ENCODE peak calls at places on chromosomes 4 and X, in ten cellular contexts. One of them, this sample, is unnamed. For H3K4me1, the result is how much of the 10 kb centered on the place peaks cover.

GRCh38 chr4:1196421-1197183 is 24.2 kb upstream of the SPON2 start:
- DNase-seq in mammary epithelial cell: no peak
- DNase-seq in thyroid gland: no peak
- DNase-seq in spleen: no peak
- DNase-seq in heart left ventricle: no peak
- DNase-seq in vagina: peak
- DNase-seq in OCI-LY7: no peak
- DNase-seq in GM23338: no peak
- DNase-seq in stomach: peak
- DNase-seq in A673: no peak
- DNase-seq in this sample: peak

GRCh38 chr4:81131563-81131962 is 83.5 kb downstream of the PRKG2 start:
- DNase-seq in mammary epithelial cell: no peak
- DNase-seq in thyroid gland: no peak
- DNase-seq in spleen: no peak
- DNase-seq in heart left ventricle: no peak
- DNase-seq in vagina: no peak
- DNase-seq in OCI-LY7: no peak
- DNase-seq in GM23338: no peak
- DNase-seq in stomach: no peak
- DNase-seq in A673: no peak
- DNase-seq in this sample: no peak

GRCh38 chrX:101759000-101759399 is 99.3 kb upstream of the ARMCX2 start:
- DNase-seq in mammary epithelial cell: peak
- DNase-seq in thyroid gland: peak
- DNase-seq in spleen: no peak
- DNase-seq in heart left ventricle: peak
- DNase-seq in vagina: no peak
- DNase-seq in OCI-LY7: peak
- DNase-seq in GM23338: peak
- DNase-seq in stomach: no peak
- DNase-seq in A673: peak
- DNase-seq in this sample: peak

GRCh38 chr4:59175588-59175987 is 2024.5 kb upstream of the ADGRL3 start:
- DNase-seq in mammary epithelial cell: no peak
- DNase-seq in thyroid gland: no peak
- DNase-seq in spleen: no peak
- DNase-seq in heart left ventricle: no peak
- DNase-seq in vagina: no peak
- DNase-seq in OCI-LY7: no peak
- DNase-seq in GM23338: no peak
- DNase-seq in stomach: no peak
- DNase-seq in A673: no peak
- DNase-seq in this sample: no peak

GRCh38 chr4:33054161-33054560 is 2334.0 kb downstream of the PCDH7 start:
- DNase-seq in mammary epithelial cell: no peak
- DNase-seq in thyroid gland: no peak
- DNase-seq in spleen: no peak
- DNase-seq in heart left ventricle: no peak
- DNase-seq in vagina: no peak
- DNase-seq in OCI-LY7: no peak
- DNase-seq in GM23338: no peak
- DNase-seq in stomach: no peak
- DNase-seq in A673: no peak
- DNase-seq in this sample: no peak

GRCh38 chr4:67204441-67204840 is 340.9 kb downstream of the CENPC start:
- DNase-seq in mammary epithelial cell: no peak
- DNase-seq in thyroid gland: no peak
- DNase-seq in spleen: no peak
- DNase-seq in heart left ventricle: no peak
- DNase-seq in vagina: no peak
- DNase-seq in OCI-LY7: no peak
- DNase-seq in GM23338: no peak
- DNase-seq in stomach: no peak
- DNase-seq in A673: peak
- DNase-seq in this sample: no peak

GRCh38 chr4:123444298-123444731 is 47.7 kb downstream of the SPRY1 start:
- DNase-seq in mammary epithelial cell: no peak
- DNase-seq in thyroid gland: no peak
- DNase-seq in spleen: no peak
- DNase-seq in heart left ventricle: peak
- DNase-seq in vagina: no peak
- DNase-seq in OCI-LY7: peak
- DNase-seq in GM23338: peak
- DNase-seq in stomach: no peak
- DNase-seq in A673: no peak
- DNase-seq in this sample: peak

GRCh38 chr4:147518846-147519767 is 38.2 kb downstream of the EDNRA start:
- DNase-seq in mammary epithelial cell: peak
- DNase-seq in thyroid gland: peak
- DNase-seq in spleen: no peak
- DNase-seq in heart left ventricle: peak
- DNase-seq in vagina: no peak
- DNase-seq in OCI-LY7: peak
- DNase-seq in GM23338: peak
- DNase-seq in stomach: peak
- DNase-seq in A673: peak
- DNase-seq in this sample: peak

GRCh38 chr4:41379230-41379629 is 122.5 kb downstream of the UCHL1 start:
- DNase-seq in mammary epithelial cell: no peak
- DNase-seq in thyroid gland: no peak
- DNase-seq in spleen: no peak
- DNase-seq in heart left ventricle: no peak
- DNase-seq in vagina: no peak
- DNase-seq in OCI-LY7: no peak
- DNase-seq in GM23338: no peak
- DNase-seq in stomach: no peak
- DNase-seq in A673: no peak
- DNase-seq in this sample: no peak

GRCh38 chr4:41373221-41373620 is 116.5 kb downstream of the UCHL1 start:
- DNase-seq in mammary epithelial cell: no peak
- DNase-seq in thyroid gland: no peak
- DNase-seq in spleen: no peak
- DNase-seq in heart left ventricle: no peak
- DNase-seq in vagina: no peak
- DNase-seq in OCI-LY7: no peak
- DNase-seq in GM23338: no peak
- DNase-seq in stomach: no peak
- DNase-seq in A673: no peak
- DNase-seq in this sample: no peak

GRCh38 chr4:41375561-41375960 is 118.8 kb downstream of the UCHL1 start:
- DNase-seq in mammary epithelial cell: no peak
- DNase-seq in thyroid gland: peak
- DNase-seq in spleen: no peak
- DNase-seq in heart left ventricle: no peak
- DNase-seq in vagina: no peak
- DNase-seq in OCI-LY7: no peak
- DNase-seq in GM23338: no peak
- DNase-seq in stomach: peak
- DNase-seq in A673: no peak
- DNase-seq in this sample: no peak

GRCh38 chr4:41380758-41381157 is 124.0 kb downstream of the UCHL1 start:
- DNase-seq in mammary epithelial cell: no peak
- DNase-seq in thyroid gland: no peak
- DNase-seq in spleen: no peak
- DNase-seq in heart left ventricle: no peak
- DNase-seq in vagina: no peak
- DNase-seq in OCI-LY7: no peak
- DNase-seq in GM23338: no peak
- DNase-seq in stomach: no peak
- DNase-seq in A673: no peak
- DNase-seq in this sample: no peak

DNA sequence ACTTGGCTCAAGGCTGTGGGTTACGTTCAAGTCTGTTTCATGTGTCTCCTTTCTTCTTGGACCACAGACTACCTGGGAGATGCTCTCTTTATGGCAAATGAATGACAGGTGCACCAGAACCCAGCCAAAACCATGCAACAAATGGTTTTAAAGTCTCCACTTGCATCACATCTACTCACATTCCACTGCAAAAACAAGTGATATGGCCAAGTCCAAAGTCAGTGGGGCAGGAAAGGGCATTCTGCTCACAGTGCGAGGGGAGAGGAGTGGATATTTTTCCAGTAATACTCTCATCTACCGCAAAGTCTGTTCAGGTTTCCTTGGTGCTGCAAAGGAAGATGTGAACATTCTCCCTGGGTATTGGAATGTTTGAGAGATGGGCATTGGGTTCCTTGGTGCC is 120.5 kb downstream of the UCHL1 start:
- DNase-seq in mammary epithelial cell: no peak
- DNase-seq in thyroid gland: no peak
- DNase-seq in spleen: no peak
- DNase-seq in heart left ventricle: no peak
- DNase-seq in vagina: no peak
- DNase-seq in OCI-LY7: no peak
- DNase-seq in GM23338: no peak
- DNase-seq in stomach: no peak
- DNase-seq in A673: no peak
- DNase-seq in this sample: no peak
- H3K4me1 ChIP-seq in mammary epithelial cell: under half
- H3K4me1 ChIP-seq in thyroid gland: half or more
- H3K4me1 ChIP-seq in spleen: under half
- H3K4me1 ChIP-seq in heart left ventricle: under half
- H3K4me1 ChIP-seq in vagina: under half
- H3K4me1 ChIP-seq in OCI-LY7: under half
- H3K4me1 ChIP-seq in GM23338: under half
- H3K4me1 ChIP-seq in stomach: under half
- H3K4me1 ChIP-seq in A673: under half
- H3K4me1 ChIP-seq in this sample: under half

GRCh38 chr4:82748176-82748575 is 50.4 kb downstream of the SCD5 start:
- DNase-seq in mammary epithelial cell: peak
- DNase-seq in thyroid gland: peak
- DNase-seq in spleen: peak
- DNase-seq in heart left ventricle: no peak
- DNase-seq in vagina: no peak
- DNase-seq in OCI-LY7: no peak
- DNase-seq in GM23338: peak
- DNase-seq in stomach: no peak
- DNase-seq in A673: no peak
- DNase-seq in this sample: peak

GRCh38 chr4:82741188-82741587 is 57.4 kb downstream of the SCD5 start:
- DNase-seq in mammary epithelial cell: no peak
- DNase-seq in thyroid gland: no peak
- DNase-seq in spleen: no peak
- DNase-seq in heart left ventricle: no peak
- DNase-seq in vagina: no peak
- DNase-seq in OCI-LY7: no peak
- DNase-seq in GM23338: no peak
- DNase-seq in stomach: no peak
- DNase-seq in A673: no peak
- DNase-seq in this sample: no peak

GRCh38 chr4:82746705-82747567 is 51.7 kb downstream of the SCD5 start:
- DNase-seq in mammary epithelial cell: peak
- DNase-seq in thyroid gland: no peak
- DNase-seq in spleen: peak
- DNase-seq in heart left ventricle: no peak
- DNase-seq in vagina: no peak
- DNase-seq in OCI-LY7: no peak
- DNase-seq in GM23338: no peak
- DNase-seq in stomach: no peak
- DNase-seq in A673: no peak
- DNase-seq in this sample: peak

GRCh38 chr4:82745173-82745842 is 53.3 kb downstream of the SCD5 start:
- DNase-seq in mammary epithelial cell: peak
- DNase-seq in thyroid gland: peak
- DNase-seq in spleen: no peak
- DNase-seq in heart left ventricle: no peak
- DNase-seq in vagina: no peak
- DNase-seq in OCI-LY7: no peak
- DNase-seq in GM23338: peak
- DNase-seq in stomach: no peak
- DNase-seq in A673: no peak
- DNase-seq in this sample: peak

DNA sequence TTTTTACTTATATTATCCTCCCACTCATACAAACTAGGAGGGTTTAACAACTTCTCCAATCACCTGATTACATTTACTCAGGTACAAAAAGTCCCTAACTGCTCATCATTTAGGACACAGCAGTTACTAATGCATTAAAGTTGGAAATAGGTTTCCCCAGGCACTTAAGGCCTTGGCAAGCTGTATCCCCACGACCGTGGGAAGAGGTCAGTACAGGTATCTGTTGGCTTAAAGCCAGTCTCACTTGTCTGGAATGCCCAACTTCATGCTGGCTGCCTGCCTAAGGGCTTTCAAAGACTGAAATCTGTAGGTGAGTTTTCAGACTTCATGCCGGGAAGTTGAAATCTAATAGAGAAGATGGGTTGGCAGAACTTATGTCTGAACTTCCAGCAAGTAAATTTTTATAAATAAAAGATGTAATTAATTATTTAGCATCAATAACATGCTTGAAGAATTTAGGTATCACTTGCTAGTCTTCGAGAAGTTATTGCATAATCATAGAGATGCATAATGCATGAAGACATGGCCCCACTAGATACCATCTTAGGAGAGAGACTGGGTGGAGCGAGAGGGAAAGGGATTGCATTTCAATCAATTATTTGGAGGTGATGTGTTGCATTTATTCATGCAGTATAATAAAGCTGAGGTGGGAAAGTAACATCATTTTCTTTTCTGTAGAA is 54.2 kb downstream of the SCD5 start:
- DNase-seq in mammary epithelial cell: peak
- DNase-seq in thyroid gland: peak
- DNase-seq in spleen: no peak
- DNase-seq in heart left ventricle: no peak
- DNase-seq in vagina: no peak
- DNase-seq in OCI-LY7: no peak
- DNase-seq in GM23338: no peak
- DNase-seq in stomach: peak
- DNase-seq in A673: peak
- DNase-seq in this sample: no peak
- H3K27ac ChIP-seq in mammary epithelial cell: peak
- H3K27ac ChIP-seq in thyroid gland: peak
- H3K27ac ChIP-seq in spleen: no peak
- H3K27ac ChIP-seq in heart left ventricle: no peak
- H3K27ac ChIP-seq in vagina: no peak
- H3K27ac ChIP-seq in OCI-LY7: no peak
- H3K27ac ChIP-seq in GM23338: no peak
- H3K27ac ChIP-seq in stomach: no peak
- H3K27ac ChIP-seq in A673: no peak
- H3K27ac ChIP-seq in this sample: no peak

GRCh38 chrX:134020910-134021309 is 35.5 kb upstream of the GPC3 start:
- DNase-seq in mammary epithelial cell: no peak
- DNase-seq in thyroid gland: no peak
- DNase-seq in spleen: no peak
- DNase-seq in heart left ventricle: no peak
- DNase-seq in vagina: no peak
- DNase-seq in OCI-LY7: no peak
- DNase-seq in GM23338: peak
- DNase-seq in stomach: no peak
- DNase-seq in A673: no peak
- DNase-seq in this sample: no peak
- TF ChIP-seq CTCF in mammary epithelial cell: no peak
- TF ChIP-seq CTCF in thyroid gland: no peak
- TF ChIP-seq CTCF in spleen: no peak
- TF ChIP-seq CTCF in heart left ventricle: no peak
- TF ChIP-seq CTCF in vagina: no peak
- TF ChIP-seq CTCF in OCI-LY7: no peak
- TF ChIP-seq CTCF in GM23338: peak
- TF ChIP-seq CTCF in stomach: no peak
- TF ChIP-seq CTCF in A673: no peak
- TF ChIP-seq CTCF in this sample: peak

DNA sequence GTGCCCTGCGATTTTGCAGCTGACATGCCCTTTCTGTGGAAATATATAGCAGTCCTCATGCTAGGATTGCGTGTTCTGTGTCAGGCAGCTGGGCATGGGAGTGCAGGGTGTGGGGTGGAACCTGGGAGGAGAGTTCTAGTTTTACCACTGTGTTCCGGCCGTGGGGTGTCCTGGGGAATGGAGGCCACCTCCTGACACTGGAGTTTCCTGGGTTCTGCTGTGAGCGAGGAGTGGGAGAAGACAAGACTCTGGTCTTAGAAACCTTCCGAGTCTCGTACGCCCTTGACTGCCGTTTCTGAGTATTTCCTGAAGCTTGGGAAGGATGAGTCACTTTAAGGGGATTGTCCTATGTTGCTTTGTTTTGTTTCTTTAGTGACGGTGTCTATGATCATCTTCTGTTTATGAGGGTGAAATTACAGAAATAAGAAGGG is 19.0 kb downstream of the CD99 start:
- DNase-seq in mammary epithelial cell: peak
- DNase-seq in thyroid gland: no peak
- DNase-seq in spleen: peak
- DNase-seq in heart left ventricle: no peak
- DNase-seq in vagina: no peak
- DNase-seq in OCI-LY7: no peak
- DNase-seq in GM23338: no peak
- DNase-seq in stomach: no peak
- DNase-seq in A673: peak
- DNase-seq in this sample: peak
- H3K4me1 ChIP-seq in mammary epithelial cell: under half
- H3K4me1 ChIP-seq in thyroid gland: under half
- H3K4me1 ChIP-seq in spleen: half or more
- H3K4me1 ChIP-seq in heart left ventricle: half or more
- H3K4me1 ChIP-seq in vagina: half or more
- H3K4me1 ChIP-seq in OCI-LY7: half or more
- H3K4me1 ChIP-seq in GM23338: under half
- H3K4me1 ChIP-seq in stomach: under half
- H3K4me1 ChIP-seq in A673: half or more
- H3K4me1 ChIP-seq in this sample: under half